ENCODE peak calls at places on chromosome 17, in six cellular contexts. One of them, this sample, is unnamed.

GRCh38 chr17:51733166-51733565 is 425.3 kb downstream of the CA10 start:
- DNase-seq in pancreas: no peak
- DNase-seq in mucosa of descending colon: no peak
- DNase-seq in astrocyte: no peak
- DNase-seq in fibroblast of lung: no peak
- DNase-seq in brain microvascular endothelial cell: no peak
- DNase-seq in this sample: no peak

GRCh38 chr17:34472363-34472762 is 107.0 kb upstream of the TMEM132E start:
- DNase-seq in pancreas: no peak
- DNase-seq in mucosa of descending colon: no peak
- DNase-seq in astrocyte: no peak
- DNase-seq in fibroblast of lung: no peak
- DNase-seq in brain microvascular endothelial cell: no peak
- DNase-seq in this sample: no peak

GRCh38 chr17:31067699-31068184 is 27.0 kb upstream of the NF1 start:
- DNase-seq in pancreas: no peak
- DNase-seq in mucosa of descending colon: no peak
- DNase-seq in astrocyte: peak
- DNase-seq in fibroblast of lung: peak
- DNase-seq in brain microvascular endothelial cell: peak
- DNase-seq in this sample: peak

GRCh38 chr17:82376042-82376730 is 4.6 kb downstream of the UTS2R start:
- DNase-seq in pancreas: no peak
- DNase-seq in mucosa of descending colon: peak
- DNase-seq in astrocyte: no peak
- DNase-seq in fibroblast of lung: no peak
- DNase-seq in brain microvascular endothelial cell: no peak
- DNase-seq in this sample: no peak

GRCh38 chr17:83109793-83110645 is 30.6 kb downstream of the METRNL start:
- DNase-seq in pancreas: peak
- DNase-seq in mucosa of descending colon: peak
- DNase-seq in astrocyte: peak
- DNase-seq in fibroblast of lung: peak
- DNase-seq in brain microvascular endothelial cell: peak
- DNase-seq in this sample: peak

GRCh38 chr17:61818225-61818624 is 45.1 kb downstream of the BRIP1 start:
- DNase-seq in pancreas: no peak
- DNase-seq in mucosa of descending colon: no peak
- DNase-seq in astrocyte: no peak
- DNase-seq in fibroblast of lung: no peak
- DNase-seq in brain microvascular endothelial cell: no peak
- DNase-seq in this sample: no peak

GRCh38 chr17:46154151-46154816 is 38.9 kb downstream of the KANSL1 start:
- DNase-seq in pancreas: no peak
- DNase-seq in mucosa of descending colon: no peak
- DNase-seq in astrocyte: peak
- DNase-seq in fibroblast of lung: peak
- DNase-seq in brain microvascular endothelial cell: no peak
- DNase-seq in this sample: no peak

GRCh38 chr17:31052187-31052889 is 42.4 kb upstream of the NF1 start:
- DNase-seq in pancreas: peak
- DNase-seq in mucosa of descending colon: peak
- DNase-seq in astrocyte: peak
- DNase-seq in fibroblast of lung: peak
- DNase-seq in brain microvascular endothelial cell: peak
- DNase-seq in this sample: peak

GRCh38 chr17:72515291-72516065 is 394.7 kb downstream of the SOX9 start:
- DNase-seq in pancreas: peak
- DNase-seq in mucosa of descending colon: no peak
- DNase-seq in astrocyte: peak
- DNase-seq in fibroblast of lung: peak
- DNase-seq in brain microvascular endothelial cell: peak
- DNase-seq in this sample: no peak

GRCh38 chr17:7356072-7356549 is 1.2 kb downstream of the TMEM95 start:
- DNase-seq in pancreas: peak
- DNase-seq in mucosa of descending colon: peak
- DNase-seq in astrocyte: peak
- DNase-seq in fibroblast of lung: peak
- DNase-seq in brain microvascular endothelial cell: peak
- DNase-seq in this sample: peak

GRCh38 chr17:55272711-55273578 is 8.2 kb downstream of the HLF start:
- DNase-seq in pancreas: no peak
- DNase-seq in mucosa of descending colon: no peak
- DNase-seq in astrocyte: no peak
- DNase-seq in fibroblast of lung: no peak
- DNase-seq in brain microvascular endothelial cell: no peak
- DNase-seq in this sample: peak

GRCh38 chr17:79948406-79948917 is 87.2 kb downstream of the TBC1D16 start:
- DNase-seq in pancreas: no peak
- DNase-seq in mucosa of descending colon: no peak
- DNase-seq in astrocyte: no peak
- DNase-seq in fibroblast of lung: no peak
- DNase-seq in brain microvascular endothelial cell: no peak
- DNase-seq in this sample: no peak

GRCh38 chr17:7219812-7220592 is at the start of the genes ACADVL and DLG4:
- DNase-seq in pancreas: peak
- DNase-seq in mucosa of descending colon: peak
- DNase-seq in astrocyte: peak
- DNase-seq in fibroblast of lung: peak
- DNase-seq in brain microvascular endothelial cell: peak
- DNase-seq in this sample: peak

GRCh38 chr17:50196036-50196435 is 5.4 kb downstream of the COL1A1 start:
- DNase-seq in pancreas: no peak
- DNase-seq in mucosa of descending colon: peak
- DNase-seq in astrocyte: no peak
- DNase-seq in fibroblast of lung: peak
- DNase-seq in brain microvascular endothelial cell: no peak
- DNase-seq in this sample: peak

GRCh38 chr17:41734139-41734948 is at the start of gene HAP1:
- DNase-seq in pancreas: no peak
- DNase-seq in mucosa of descending colon: no peak
- DNase-seq in astrocyte: no peak
- DNase-seq in fibroblast of lung: peak
- DNase-seq in brain microvascular endothelial cell: peak
- DNase-seq in this sample: no peak

GRCh38 chr17:82583720-82584234 is 64.2 kb downstream of the FOXK2 start:
- DNase-seq in pancreas: no peak
- DNase-seq in mucosa of descending colon: no peak
- DNase-seq in astrocyte: no peak
- DNase-seq in fibroblast of lung: no peak
- DNase-seq in brain microvascular endothelial cell: no peak
- DNase-seq in this sample: no peak

GRCh38 chr17:32283745-32284207 is 18.1 kb downstream of the RHBDL3 start:
- DNase-seq in pancreas: no peak
- DNase-seq in mucosa of descending colon: no peak
- DNase-seq in astrocyte: peak
- DNase-seq in fibroblast of lung: peak
- DNase-seq in brain microvascular endothelial cell: peak
- DNase-seq in this sample: peak

GRCh38 chr17:21297026-21297520 is 12.6 kb downstream of the MAP2K3 start:
- DNase-seq in pancreas: no peak
- DNase-seq in mucosa of descending colon: no peak
- DNase-seq in astrocyte: no peak
- DNase-seq in fibroblast of lung: no peak
- DNase-seq in brain microvascular endothelial cell: no peak
- DNase-seq in this sample: peak

GRCh38 chr17:64781013-64781392 is 118.9 kb upstream of the SMURF2 start:
- DNase-seq in pancreas: no peak
- DNase-seq in mucosa of descending colon: peak
- DNase-seq in astrocyte: no peak
- DNase-seq in fibroblast of lung: no peak
- DNase-seq in brain microvascular endothelial cell: no peak
- DNase-seq in this sample: no peak

GRCh38 chr17:951388-952132 is 28.0 kb downstream of the NXN start:
- DNase-seq in pancreas: no peak
- DNase-seq in mucosa of descending colon: no peak
- DNase-seq in astrocyte: peak
- DNase-seq in fibroblast of lung: peak
- DNase-seq in brain microvascular endothelial cell: peak
- DNase-seq in this sample: peak

GRCh38 chr17:35907266-35907637 is 23.3 kb downstream of the RDM1 start:
- DNase-seq in pancreas: no peak
- DNase-seq in mucosa of descending colon: no peak
- DNase-seq in astrocyte: no peak
- DNase-seq in fibroblast of lung: no peak
- DNase-seq in brain microvascular endothelial cell: no peak
- DNase-seq in this sample: no peak

GRCh38 chr17:65163990-65164495 is 26.9 kb downstream of the RGS9 start:
- DNase-seq in pancreas: no peak
- DNase-seq in mucosa of descending colon: no peak
- DNase-seq in astrocyte: peak
- DNase-seq in fibroblast of lung: peak
- DNase-seq in brain microvascular endothelial cell: peak
- DNase-seq in this sample: peak

GRCh38 chr17:67829331-67829730 is 4.0 kb downstream of the BPTF start:
- DNase-seq in pancreas: no peak
- DNase-seq in mucosa of descending colon: no peak
- DNase-seq in astrocyte: peak
- DNase-seq in fibroblast of lung: peak
- DNase-seq in brain microvascular endothelial cell: no peak
- DNase-seq in this sample: no peak

GRCh38 chr17:83160443-83161297 is 81.3 kb downstream of the METRNL start:
- DNase-seq in pancreas: no peak
- DNase-seq in mucosa of descending colon: no peak
- DNase-seq in astrocyte: no peak
- DNase-seq in fibroblast of lung: no peak
- DNase-seq in brain microvascular endothelial cell: no peak
- DNase-seq in this sample: no peak

GRCh38 chr17:69363488-69364210 is 36.7 kb upstream of the ABCA5 start:
- DNase-seq in pancreas: no peak
- DNase-seq in mucosa of descending colon: no peak
- DNase-seq in astrocyte: no peak
- DNase-seq in fibroblast of lung: no peak
- DNase-seq in brain microvascular endothelial cell: no peak
- DNase-seq in this sample: no peak

GRCh38 chr17:18000044-18000443 is 27.4 kb downstream of the DRC3 start:
- DNase-seq in pancreas: no peak
- DNase-seq in mucosa of descending colon: no peak
- DNase-seq in astrocyte: no peak
- DNase-seq in fibroblast of lung: no peak
- DNase-seq in brain microvascular endothelial cell: no peak
- DNase-seq in this sample: no peak

GRCh38 chr17:62740066-62740465 is 68.0 kb downstream of the MARCHF10 start:
- DNase-seq in pancreas: no peak
- DNase-seq in mucosa of descending colon: no peak
- DNase-seq in astrocyte: no peak
- DNase-seq in fibroblast of lung: no peak
- DNase-seq in brain microvascular endothelial cell: peak
- DNase-seq in this sample: peak

GRCh38 chr17:16973760-16974540 is 2.0 kb upstream of the TNFRSF13B start:
- DNase-seq in pancreas: no peak
- DNase-seq in mucosa of descending colon: no peak
- DNase-seq in astrocyte: no peak
- DNase-seq in fibroblast of lung: no peak
- DNase-seq in brain microvascular endothelial cell: no peak
- DNase-seq in this sample: no peak

GRCh38 chr17:50532452-50533024 is at the start of gene EPN3:
- DNase-seq in pancreas: peak
- DNase-seq in mucosa of descending colon: peak
- DNase-seq in astrocyte: no peak
- DNase-seq in fibroblast of lung: no peak
- DNase-seq in brain microvascular endothelial cell: no peak
- DNase-seq in this sample: no peak

GRCh38 chr17:81794509-81794908 is 9.4 kb upstream of the GCGR start:
- DNase-seq in pancreas: no peak
- DNase-seq in mucosa of descending colon: peak
- DNase-seq in astrocyte: no peak
- DNase-seq in fibroblast of lung: no peak
- DNase-seq in brain microvascular endothelial cell: no peak
- DNase-seq in this sample: peak

DNA sequence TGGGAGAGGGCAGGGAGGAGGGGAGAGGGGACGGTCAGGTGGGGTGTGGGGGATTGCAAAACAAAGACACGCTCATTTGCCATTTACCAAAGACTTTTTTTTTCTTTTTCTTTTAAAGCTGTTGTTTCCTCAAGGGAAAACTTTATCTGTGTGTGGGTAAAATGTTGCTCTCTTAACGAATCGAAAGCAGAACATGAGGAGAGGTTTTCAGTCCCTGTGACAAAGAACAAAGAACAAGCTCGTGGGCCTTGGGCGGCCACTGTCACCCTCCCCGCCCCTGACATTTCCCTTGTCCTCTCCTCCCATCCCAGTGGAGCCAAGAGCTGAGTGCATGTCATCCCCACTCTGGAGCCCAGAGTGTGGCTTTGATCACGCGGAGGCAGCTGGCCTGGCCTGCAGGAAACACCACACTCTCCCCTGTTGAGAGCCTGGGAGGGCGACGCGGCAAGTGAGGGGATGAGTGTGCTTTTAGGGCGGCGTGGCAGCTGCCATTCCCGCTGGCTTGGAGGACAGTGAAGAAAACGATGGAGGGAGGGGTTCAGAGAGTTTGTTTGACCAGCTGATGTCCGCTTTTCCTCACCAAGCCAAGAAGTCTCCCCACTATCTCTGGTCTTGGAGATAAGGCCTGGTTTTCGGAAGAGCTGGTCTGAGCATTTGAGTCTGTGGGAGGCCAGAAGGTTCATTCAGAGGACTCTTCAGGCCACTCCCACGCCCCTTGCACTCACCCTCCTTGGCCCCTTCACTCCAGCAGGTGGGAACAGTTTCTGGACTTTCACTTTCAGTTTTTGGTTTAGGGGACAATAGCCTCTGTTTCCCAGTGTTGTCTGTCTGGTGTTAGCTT is 11.4 kb downstream of the CCR7 start:
- DNase-seq in pancreas: peak
- DNase-seq in mucosa of descending colon: peak
- DNase-seq in astrocyte: peak
- DNase-seq in fibroblast of lung: peak
- DNase-seq in brain microvascular endothelial cell: no peak
- DNase-seq in this sample: peak
- H3K4me3 ChIP-seq in pancreas: no peak
- H3K4me3 ChIP-seq in mucosa of descending colon: no peak
- H3K4me3 ChIP-seq in astrocyte: no peak
- H3K4me3 ChIP-seq in fibroblast of lung: no peak
- H3K4me3 ChIP-seq in brain microvascular endothelial cell: no peak
- H3K4me3 ChIP-seq in this sample: peak

GRCh38 chr17:57266842-57267241 is 10.5 kb downstream of the MSI2 start:
- DNase-seq in pancreas: no peak
- DNase-seq in mucosa of descending colon: no peak
- DNase-seq in astrocyte: no peak
- DNase-seq in fibroblast of lung: no peak
- DNase-seq in brain microvascular endothelial cell: no peak
- DNase-seq in this sample: no peak
- TF ChIP-seq CTCF in pancreas: no peak
- TF ChIP-seq CTCF in mucosa of descending colon: no peak
- TF ChIP-seq CTCF in astrocyte: no peak
- TF ChIP-seq CTCF in fibroblast of lung: no peak
- TF ChIP-seq CTCF in brain microvascular endothelial cell: no peak
- TF ChIP-seq CTCF in this sample: no peak

GRCh38 chr17:44827863-44828262 is 2.2 kb downstream of the GJC1 start:
- DNase-seq in pancreas: no peak
- DNase-seq in mucosa of descending colon: no peak
- DNase-seq in astrocyte: no peak
- DNase-seq in fibroblast of lung: no peak
- DNase-seq in brain microvascular endothelial cell: no peak
- DNase-seq in this sample: peak
- H3K4me3 ChIP-seq in pancreas: no peak
- H3K4me3 ChIP-seq in mucosa of descending colon: no peak
- H3K4me3 ChIP-seq in astrocyte: peak
- H3K4me3 ChIP-seq in fibroblast of lung: peak
- H3K4me3 ChIP-seq in brain microvascular endothelial cell: peak
- H3K4me3 ChIP-seq in this sample: peak

GRCh38 chr17:2724783-2725164 is 13.2 kb upstream of the CLUH start:
- DNase-seq in pancreas: no peak
- DNase-seq in mucosa of descending colon: peak
- DNase-seq in astrocyte: peak
- DNase-seq in fibroblast of lung: peak
- DNase-seq in brain microvascular endothelial cell: no peak
- DNase-seq in this sample: peak
- TF ChIP-seq CTCF in pancreas: no peak
- TF ChIP-seq CTCF in mucosa of descending colon: no peak
- TF ChIP-seq CTCF in astrocyte: no peak
- TF ChIP-seq CTCF in fibroblast of lung: no peak
- TF ChIP-seq CTCF in brain microvascular endothelial cell: no peak
- TF ChIP-seq CTCF in this sample: no peak